ENCODE peak calls at places on chromosomes 5 and 9, in ten cellular contexts. E is tibial nerve, L is MCF 10A, G is GM12865, V is HFF-Myc, A is tibial artery, T is astrocyte of the spinal cord, R is foreskin keratinocyte, S is foreskin fibroblast, N is A549. J is an unnamed sample.

GRCh38 chr9:125262217-125262991 is 778 bp downstream of the GAPVD1 start:
- DNase-seq in E (no peak), A (no peak), G (peak; percentile 21), R (no peak), V (no peak), N (no peak), T (no peak), S (no peak), L (no peak), J (no peak)

GRCh38 chr5:96528262-96528661 is 95.2 kb upstream of the PCSK1 start:
- DNase-seq in G (no peak), V (no peak), A (no peak), N (no peak), E (no peak), L (no peak), S (no peak), R (no peak), T (no peak), J (no peak)

GRCh38 chr5:43396762-43397304 is 15.4 kb downstream of the CCL28 start:
- DNase-seq in S (no peak), G (peak; percentile 84), V (no peak), A (peak; percentile 77), L (peak; percentile 49), N (peak; percentile 17), E (peak; percentile 12), R (no peak), T (peak; percentile 21), J (no peak)

GRCh38 chr5:79636981-79637733 is 24.9 kb downstream of the TENT2 start:
- DNase-seq in T (no peak), E (no peak), V (no peak), G (no peak), N (no peak), L (peak; percentile 48), R (no peak), A (no peak), S (no peak), J (no peak)

GRCh38 chr9:20012232-20012631 is 223.4 kb upstream of the SLC24A2 start:
- DNase-seq in S (no peak), T (no peak), E (no peak), A (no peak), N (no peak), V (no peak), L (no peak), R (no peak), G (no peak), J (no peak)

GRCh38 chr9:135100241-135101067 is 13.0 kb downstream of the OLFM1 start:
- DNase-seq in N (no peak), G (no peak), T (no peak), A (no peak), V (no peak), L (no peak), R (no peak), E (no peak), S (no peak), J (no peak)

GRCh38 chr5:34517249-34517648 is 138.9 kb upstream of the RAI14 start:
- DNase-seq in G (no peak), N (peak; percentile 56), V (no peak), E (no peak), T (peak; percentile 55), L (peak; percentile 51), R (no peak), S (peak; percentile 80), A (no peak), J (no peak)

GRCh38 chr5:174667526-174667925 is 56.9 kb upstream of the MSX2 start:
- DNase-seq in V (no peak), L (no peak), A (no peak), R (no peak), T (no peak), S (no peak), E (no peak), N (no peak), G (no peak), J (no peak)

GRCh38 chr5:61866930-61867329 is 439.1 kb upstream of the KIF2A start:
- DNase-seq in L (peak; percentile 77), S (peak; percentile 35), G (peak; percentile 21), R (peak; percentile 93), V (peak; percentile 52), A (no peak), N (peak; percentile 23), T (peak; percentile 76), E (no peak), J (peak; percentile 13)

GRCh38 chr9:133991964-133992779 is at the start of gene VAV2:
- DNase-seq in L (peak; percentile 58), R (peak; percentile 9), A (peak; percentile 82), G (peak; percentile 82), T (peak; percentile 56), S (peak; percentile 70), N (peak; percentile 61), V (no peak), E (peak; percentile 30), J (no peak)

DNA sequence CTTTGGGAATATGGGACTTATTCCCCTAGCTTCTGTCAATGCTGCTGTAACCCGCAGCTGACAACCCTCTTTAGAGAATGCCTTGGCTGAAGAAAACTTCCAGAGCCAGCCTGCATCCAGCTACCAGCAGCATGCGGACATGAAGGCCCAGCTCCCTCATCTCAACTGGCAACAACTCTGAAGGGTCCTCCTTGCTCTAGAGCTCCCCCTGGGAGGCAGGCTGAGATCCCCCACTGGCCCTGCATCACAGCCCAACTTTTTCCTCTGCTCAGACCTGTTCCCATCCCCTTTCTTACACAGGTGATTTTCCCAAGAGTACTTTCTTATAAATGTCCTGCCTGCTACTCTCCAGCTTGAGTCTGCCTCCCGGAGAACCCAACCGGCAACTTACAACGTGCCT is 18.7 kb upstream of the WNT8A start:
- DNase-seq in T (no peak), G (peak; percentile 41), V (no peak), N (peak; percentile 17), E (no peak), L (no peak), R (no peak), A (no peak), S (no peak), J (no peak)
- TF ChIP-seq CTCF in T (peak; percentile 44), G (peak; percentile 59), V (peak; percentile 52), N (peak; percentile 29), E (no peak), L (peak; percentile 18), R (peak; percentile 44), A (no peak), S (peak; percentile 30), J (peak; percentile 67)

GRCh38 chr9:117625154-117625553 is 79.0 kb upstream of the TLR4 start:
- DNase-seq in T (no peak), E (no peak), A (no peak), V (no peak), S (no peak), L (no peak), N (no peak), R (no peak), G (no peak), J (no peak)

GRCh38 chr9:117616436-117616835 is 87.8 kb upstream of the TLR4 start:
- DNase-seq in R (no peak), L (no peak), T (no peak), V (no peak), A (no peak), G (no peak), E (no peak), N (no peak), S (no peak), J (no peak)

GRCh38 chr9:117624106-117624505 is 80.1 kb upstream of the TLR4 start:
- DNase-seq in R (no peak), A (no peak), E (no peak), L (no peak), T (peak; percentile 13), N (no peak), G (no peak), S (no peak), V (no peak), J (no peak)

DNA sequence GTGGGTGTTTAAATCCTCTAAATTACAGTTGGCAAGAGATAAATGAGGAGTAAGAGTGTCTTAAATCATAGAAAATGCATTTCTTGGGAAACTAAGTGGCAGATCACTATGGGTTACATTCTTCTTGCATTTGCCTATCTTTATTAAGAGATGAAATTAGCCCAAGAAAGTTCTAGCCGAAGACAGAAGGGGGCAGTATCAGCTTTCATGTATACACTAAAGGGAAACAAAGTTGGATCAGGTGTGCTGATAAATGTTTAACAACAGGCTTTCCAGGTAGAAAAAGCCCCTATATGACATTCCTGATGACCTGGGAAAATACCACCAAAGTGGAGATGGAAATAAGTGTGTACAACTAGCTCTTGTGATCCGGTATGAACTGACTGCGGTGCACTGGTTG is 81.9 kb upstream of the TLR4 start:
- DNase-seq in S (no peak), E (no peak), R (no peak), T (no peak), N (no peak), A (no peak), V (no peak), L (no peak), G (no peak), J (no peak)
- TF ChIP-seq CTCF in S (no peak), E (no peak), R (no peak), T (no peak), N (no peak), A (no peak), V (no peak), L (no peak), G (no peak), J (no peak)

DNA sequence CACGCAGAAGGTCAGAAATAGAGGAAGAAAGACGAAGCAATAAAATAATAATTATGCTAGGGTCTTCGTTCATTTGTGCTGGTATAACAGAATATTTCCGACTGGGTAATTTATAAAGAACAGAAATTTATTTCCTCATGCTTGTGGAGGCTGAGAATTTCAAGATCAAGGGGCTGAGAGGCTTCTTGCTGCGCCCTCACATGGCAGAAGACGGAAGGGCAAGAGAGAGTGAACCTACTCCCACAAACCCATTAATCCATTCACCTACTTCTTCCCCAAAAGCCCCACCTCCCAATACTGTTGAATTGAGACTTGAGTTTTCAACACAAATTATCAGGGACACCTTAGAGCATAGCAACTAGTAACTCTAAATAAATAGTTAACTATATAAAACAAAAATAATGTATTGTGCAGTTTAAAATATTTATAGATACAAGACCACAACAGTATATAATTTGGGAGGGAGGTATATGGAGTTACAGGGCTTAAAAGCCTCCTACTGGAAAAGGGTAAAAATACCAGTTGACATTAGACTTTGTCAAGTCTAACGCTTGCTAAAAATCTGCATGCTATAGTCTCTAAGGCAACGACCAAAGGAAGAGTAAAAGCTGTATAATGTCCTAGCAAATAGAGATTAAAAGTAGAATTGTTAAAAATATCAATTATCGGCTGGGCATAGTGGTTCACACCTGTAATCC is 40.3 kb upstream of the NAA35 start:
- DNase-seq in V (no peak), R (no peak), E (peak; percentile 7), L (peak; percentile 61), G (peak; percentile 56), N (peak; percentile 65), T (peak; percentile 29), S (peak; percentile 13), A (no peak), J (peak; percentile 5)
- TF ChIP-seq CTCF in V (peak; percentile 52), R (peak; percentile 69), E (no peak), L (peak; percentile 66), G (peak; percentile 74), N (peak; percentile 46), T (peak; percentile 72), S (peak; percentile 40), A (no peak), J (peak; percentile 87)

GRCh38 chr5:131634996-131635754 is at the start of gene RAPGEF6:
- DNase-seq in A (peak; percentile 100), R (peak; percentile 99), L (peak; percentile 100), V (peak; percentile 100), S (peak; percentile 100), G (peak; percentile 100), E (peak; percentile 99), N (peak; percentile 100), T (peak; percentile 100), J (peak; percentile 100)
- TF ChIP-seq CTCF in A (peak; percentile 2), R (peak; percentile 30), L (no peak), V (no peak), S (no peak), G (peak; percentile 0), E (peak; percentile 60), N (no peak), T (peak; percentile 5), J (no peak)